ENCODE peak calls at places on chromosomes 4 and X, in four cellular contexts. P, S, T and X are unnamed samples. For H3K4me1, the result is how much of the 10 kb centered on the place peaks cover.

GRCh38 chr4:30719363-30720020 is 677 bp upstream of the PCDH7 start:
- DNase-seq in P (peak), S (peak), T (no peak), X (peak)

GRCh38 chr4:7068883-7069282 is 1.0 kb upstream of the GRPEL1 start:
- DNase-seq in T (no peak), P (no peak), S (peak), X (peak)

GRCh38 chr4:187307131-187307530 is 583.5 kb upstream of the FAT1 start:
- DNase-seq in S (peak), T (no peak), P (no peak), X (peak)

GRCh38 chr4:2399631-2400190 is 18.7 kb downstream of the ZFYVE28 start:
- DNase-seq in S (no peak), P (no peak), T (no peak), X (no peak)

GRCh38 chrX:109822861-109823260 is 89.8 kb upstream of the ACSL4 start:
- DNase-seq in P (no peak), T (no peak), S (peak), X (no peak)

GRCh38 chr4:76504613-76505465 is 69.8 kb downstream of the SHROOM3 start:
- DNase-seq in S (peak), P (no peak), T (no peak), X (peak)

GRCh38 chr4:54660591-54660990 is 2.8 kb downstream of the KIT start:
- DNase-seq in S (no peak), P (no peak), T (no peak), X (no peak)

GRCh38 chr4:64940698-64941097 is 531.4 kb upstream of the TECRL start:
- DNase-seq in S (peak), P (no peak), T (no peak), X (peak)

GRCh38 chr4:18366762-18367358 is 345.3 kb upstream of the LCORL start:
- DNase-seq in S (peak), P (no peak), T (no peak), X (peak)

GRCh38 chrX:17414839-17415238 is 39.8 kb downstream of the NHS start:
- DNase-seq in S (no peak), P (peak), T (no peak), X (no peak)

GRCh38 chr4:63105839-63106238 is 1303.4 kb downstream of the TECRL start:
- DNase-seq in S (no peak), T (no peak), P (no peak), X (no peak)

GRCh38 chr4:121397941-121398601 is 17.3 kb upstream of the QRFPR start:
- DNase-seq in P (no peak), S (no peak), T (no peak), X (no peak)

GRCh38 chr4:4919926-4920325 is 60.5 kb downstream of the MSX1 start:
- DNase-seq in P (no peak), S (no peak), T (no peak), X (no peak)

GRCh38 chrX:148574247-148574973 is 74.0 kb downstream of the AFF2 start:
- DNase-seq in S (peak), T (no peak), P (no peak), X (no peak)

GRCh38 chr4:11729548-11729947 is 300.9 kb upstream of the HS3ST1 start:
- DNase-seq in P (peak), T (no peak), S (peak), X (peak)

GRCh38 chrX:26789751-26790150 is 573.8 kb downstream of the MAGEB5 start:
- DNase-seq in T (no peak), P (no peak), S (no peak), X (no peak)

GRCh38 chr4:105092356-105092755 is 54.3 kb upstream of the TET2 start:
- DNase-seq in P (peak), T (no peak), S (peak), X (peak)

GRCh38 chr4:152634110-152634760 is 45.6 kb downstream of the TMEM154 start:
- DNase-seq in S (no peak), T (no peak), P (no peak), X (no peak)

GRCh38 chrX:25002658-25003015 is 13.1 kb downstream of the ARX start:
- DNase-seq in S (no peak), P (no peak), T (no peak), X (no peak)

GRCh38 chr4:162234595-162234994 is 70.8 kb upstream of the FSTL5 start:
- DNase-seq in T (no peak), S (no peak), P (no peak), X (no peak)

GRCh38 chrX:9846631-9847030 is 60.4 kb downstream of the SHROOM2 start:
- DNase-seq in T (no peak), P (no peak), S (peak), X (no peak)

GRCh38 chr4:52641853-52642563 is 17.1 kb downstream of the USP46 start:
- DNase-seq in P (no peak), S (peak), T (no peak), X (peak)

DNA sequence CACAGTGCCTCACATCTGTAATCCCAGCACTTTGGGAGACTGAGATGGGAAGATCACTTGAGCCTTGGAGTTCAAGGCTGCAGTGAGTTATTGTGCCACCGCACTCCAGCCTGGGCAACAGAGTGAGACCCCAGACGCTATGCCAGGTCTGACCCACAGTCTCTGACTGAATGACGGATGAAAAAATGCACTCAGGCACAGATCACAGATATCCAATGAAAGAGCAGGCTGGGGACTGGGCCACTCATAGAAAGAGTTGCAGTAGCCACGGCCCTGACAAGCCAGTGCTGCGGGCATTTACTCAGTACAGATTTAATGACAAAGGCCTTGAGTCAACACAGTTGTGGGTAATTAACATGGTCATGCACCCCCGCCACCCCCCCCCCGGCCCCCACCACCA is 22.7 kb downstream of the NUDT6 start:
- DNase-seq in T (no peak), S (no peak), P (no peak), X (no peak)
- H3K4me1 ChIP-seq in T (under half), S (under half), P (under half), X (half or more)

DNA sequence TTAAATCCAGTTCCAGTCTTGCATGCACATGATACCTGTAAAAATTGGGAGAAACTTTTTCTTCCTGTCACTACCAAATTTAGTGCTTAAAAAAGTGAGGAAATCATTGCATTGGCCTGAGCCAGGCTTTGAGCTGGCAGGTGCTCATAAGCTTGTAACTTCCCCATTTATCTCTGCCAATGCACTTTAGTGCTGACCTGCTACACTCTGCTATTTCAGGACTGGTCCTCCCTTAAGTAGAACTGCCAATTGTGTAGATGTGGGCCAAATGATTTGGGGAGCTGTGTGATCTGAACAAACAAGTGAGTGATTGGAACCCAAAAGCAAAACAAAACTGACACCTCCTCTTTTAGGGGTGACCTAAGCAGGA is 51.8 kb downstream of the ZNF827 start:
- DNase-seq in S (no peak), T (no peak), P (no peak), X (no peak)
- H3K4me3 ChIP-seq in S (no peak), T (no peak), P (no peak), X (peak)

GRCh38 chrX:107742754-107743191 is 32.8 kb downstream of the TSC22D3 start:
- DNase-seq in S (no peak), T (no peak), P (peak), X (no peak)
- H3K4me1 ChIP-seq in S (under half), T (half or more), P (under half), X (under half)

DNA sequence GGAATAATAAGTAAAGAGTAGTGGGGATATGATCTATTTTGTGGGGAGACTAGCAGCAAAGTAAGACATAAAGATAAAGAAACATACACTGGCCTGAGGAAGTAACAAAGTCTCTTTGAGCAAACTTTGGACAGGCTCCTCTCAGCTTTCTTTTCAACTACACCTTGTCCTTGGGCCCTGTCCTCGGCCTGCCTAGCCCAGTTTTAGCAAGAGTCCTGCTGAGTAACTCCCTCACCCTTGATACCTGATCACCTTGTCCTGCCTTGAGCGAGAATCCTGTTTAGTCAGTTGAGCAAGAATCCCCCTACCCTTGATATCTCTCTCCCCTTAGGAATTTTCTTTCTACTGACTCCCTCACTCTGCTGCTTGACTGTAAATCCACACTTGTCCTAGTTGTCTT is 11.5 kb downstream of the HNRNPH2 start:
- DNase-seq in S (no peak), P (peak), T (no peak), X (no peak)
- H3K4me3 ChIP-seq in S (no peak), P (no peak), T (no peak), X (no peak)